ENCODE peak calls at places on chromosomes 16 and 17, in four cellular contexts. G, I, W and V are unnamed samples.

GRCh38 chr17:39975801-39976200 is 4.8 kb upstream of the PSMD3 start:
- DNase-seq in G (no peak), I (no peak), W (no peak), V (no peak)

GRCh38 chr17:29115906-29116651 is 64.1 kb downstream of the MYO18A start:
- DNase-seq in G (no peak), I (peak; percentile 78), W (peak; percentile 40), V (no peak)

GRCh38 chr17:59618894-59619312 is 792 bp upstream of the CLTC start:
- DNase-seq in G (no peak), I (no peak), W (no peak), V (no peak)

GRCh38 chr17:67067571-67068517 is 23.5 kb downstream of the CACNG1 start:
- DNase-seq in G (no peak), I (no peak), W (no peak), V (no peak)

GRCh38 chr17:17313350-17313991 is 10.3 kb downstream of the NT5M start:
- DNase-seq in G (no peak), I (peak; percentile 71), W (peak; percentile 65), V (peak; percentile 70)

GRCh38 chr16:23321206-23321875 is 19.2 kb downstream of the SCNN1B start:
- DNase-seq in G (no peak), I (no peak), W (no peak), V (no peak)

GRCh38 chr16:54048994-54049929 is 237.3 kb downstream of the IRX3 start:
- DNase-seq in G (no peak), I (no peak), W (no peak), V (no peak)

GRCh38 chr17:15909481-15909991 is 35.4 kb upstream of the ADORA2B start:
- DNase-seq in G (peak; percentile 74), I (peak; percentile 82), W (no peak), V (no peak)

GRCh38 chr16:230949-231348 is 1.7 kb upstream of the LUC7L start:
- DNase-seq in G (no peak), I (no peak), W (no peak), V (no peak)

GRCh38 chr16:57372372-57373116 is at the start of gene CX3CL1:
- DNase-seq in G (peak; percentile 76), I (no peak), W (no peak), V (peak; percentile 76)

GRCh38 chr17:76816590-76817135 is 51.5 kb upstream of the MGAT5B start:
- DNase-seq in G (no peak), I (peak; percentile 75), W (peak; percentile 45), V (peak; percentile 31)

GRCh38 chr16:88700322-88700635 is 5.9 kb downstream of the RNF166 start:
- DNase-seq in G (no peak), I (no peak), W (no peak), V (no peak)

GRCh38 chr17:7579001-7579838 is at the start of gene CD68:
- DNase-seq in G (peak; percentile 71), I (peak; percentile 88), W (peak; percentile 85), V (peak; percentile 85)

GRCh38 chr17:60353773-60354172 is 38.2 kb downstream of the USP32 start:
- DNase-seq in G (no peak), I (no peak), W (no peak), V (no peak)

GRCh38 chr16:85632709-85633437 is 19.8 kb downstream of the GSE1 start:
- DNase-seq in G (no peak), I (no peak), W (no peak), V (no peak)

GRCh38 chr16:65410801-65411200 is 288.9 kb upstream of the CDH11 start:
- DNase-seq in G (no peak), I (no peak), W (no peak), V (no peak)

GRCh38 chr16:21145738-21146137 is 4.9 kb downstream of the DNAH3 start:
- DNase-seq in G (no peak), I (no peak), W (no peak), V (no peak)

GRCh38 chr17:55641559-55642160 is 81.0 kb downstream of the TMEM100 start:
- DNase-seq in G (peak; percentile 74), I (peak; percentile 73), W (peak; percentile 74), V (peak; percentile 57)

GRCh38 chr17:38890410-38890746 is 20.5 kb downstream of the LASP1 start:
- DNase-seq in G (no peak), I (no peak), W (no peak), V (no peak)

GRCh38 chr16:396605-397004 is 394 bp upstream of the NME4 start:
- DNase-seq in G (peak; percentile 68), I (peak; percentile 74), W (peak; percentile 75), V (peak; percentile 39)

GRCh38 chr16:87100306-87101058 is 216.7 kb downstream of the C16orf95 start:
- DNase-seq in G (no peak), I (no peak), W (no peak), V (no peak)

GRCh38 chr16:49261930-49262329 is 19.7 kb downstream of the CBLN1 start:
- DNase-seq in G (no peak), I (no peak), W (no peak), V (no peak)

GRCh38 chr16:87764600-87765472 is 950 bp downstream of the KLHDC4 start:
- DNase-seq in G (no peak), I (no peak), W (no peak), V (no peak)

GRCh38 chr16:82874251-82874650 is 247.5 kb downstream of the CDH13 start:
- DNase-seq in G (no peak), I (no peak), W (no peak), V (no peak)

GRCh38 chr17:83012873-83013778 is 66.3 kb upstream of the METRNL start:
- DNase-seq in G (no peak), I (no peak), W (no peak), V (no peak)

GRCh38 chr17:46772879-46773620 is 45.4 kb downstream of the WNT3 start:
- DNase-seq in G (no peak), I (no peak), W (no peak), V (no peak)

GRCh38 chr17:44971776-44972483 is 3.8 kb upstream of the C1QL1 start:
- DNase-seq in G (no peak), I (no peak), W (no peak), V (no peak)

GRCh38 chr16:55274391-55274790 is 49.6 kb upstream of the IRX6 start:
- DNase-seq in G (no peak), I (no peak), W (no peak), V (no peak)

GRCh38 chr17:13352747-13353415 is 248.8 kb downstream of the HS3ST3A1 start:
- DNase-seq in G (no peak), I (no peak), W (no peak), V (no peak)

DNA sequence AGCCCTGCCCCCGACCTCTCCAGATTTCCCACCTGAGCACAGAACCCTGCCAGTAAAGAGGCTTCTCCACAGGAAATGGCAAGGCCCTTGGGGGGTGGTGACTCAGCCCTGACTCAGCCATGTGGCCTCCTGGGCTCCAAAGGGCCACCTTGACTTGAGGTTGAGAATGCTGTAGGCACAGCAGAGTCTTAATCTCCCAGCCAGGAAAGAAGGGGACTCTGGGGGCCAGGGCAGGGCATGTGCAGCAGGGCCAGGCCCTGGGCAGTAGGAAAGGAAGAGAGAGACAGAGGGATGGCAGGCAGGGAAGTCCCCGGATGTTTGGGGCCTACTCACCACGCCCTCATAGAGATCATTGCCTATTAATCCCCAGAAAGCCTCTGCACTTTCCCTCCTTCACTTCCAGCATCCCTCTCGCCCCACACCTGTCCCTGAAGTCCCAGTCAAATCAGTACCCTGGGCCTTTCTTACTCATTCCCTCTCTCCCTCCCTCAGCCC is 4.8 kb upstream of the ITGA3 start:
- DNase-seq in G (no peak), I (peak; percentile 93), W (peak; percentile 84), V (no peak)
- H3K27ac ChIP-seq in G (no peak overlapping the region), I (peak overlapping the region; percentile 97), W (no peak overlapping the region), V (no peak overlapping the region)

DNA sequence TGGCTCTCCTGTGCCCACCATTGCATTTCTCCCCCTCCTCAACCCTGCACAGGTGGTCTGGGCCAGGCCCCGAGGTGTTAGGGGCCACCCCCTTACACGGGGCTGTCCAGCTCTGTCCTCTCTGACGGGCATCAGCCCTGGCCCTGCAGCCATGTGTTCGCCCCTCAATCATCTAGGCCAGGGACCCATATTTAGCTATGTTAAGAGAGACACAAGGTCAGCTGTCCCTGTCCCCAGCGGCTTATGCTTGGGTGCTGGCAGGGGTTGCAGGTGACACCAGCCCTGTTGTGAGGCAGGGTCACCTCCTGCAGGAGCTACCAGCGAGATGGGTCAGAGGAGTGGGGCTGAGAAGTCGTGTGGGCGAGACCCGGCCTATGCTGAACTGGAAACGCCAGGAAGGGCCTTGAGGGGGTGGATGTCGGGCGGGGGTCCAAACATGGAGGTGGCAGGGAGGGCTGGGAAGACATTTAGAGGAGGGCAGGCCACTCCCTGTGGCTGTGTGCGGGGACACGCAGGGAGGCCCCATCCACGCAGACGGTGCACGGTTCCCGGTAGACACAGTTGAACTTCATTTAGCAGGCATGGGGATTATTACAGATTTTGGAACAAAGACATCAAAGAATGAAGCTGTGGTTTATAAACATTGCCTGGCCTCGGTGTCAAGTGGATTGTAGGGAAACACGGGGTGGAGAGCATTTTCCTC is 133.2 kb upstream of the CHMP6 start:
- DNase-seq in G (no peak), I (no peak), W (peak; percentile 19), V (no peak)
- H3K4me1 ChIP-seq in G (peaks cover 23% of the 10 kb centered on the region), I (peaks cover 43% of the 10 kb centered on the region), W (peaks cover 8% of the 10 kb centered on the region), V (peaks cover 29% of the 10 kb centered on the region)

GRCh38 chr17:20925091-20925490 is 117.7 kb downstream of the USP22 start:
- DNase-seq in G (no peak), I (no peak), W (no peak), V (no peak)

GRCh38 chr17:20930065-20930760 is 112.6 kb downstream of the USP22 start:
- DNase-seq in G (no peak), I (no peak), W (no peak), V (no peak)

GRCh38 chr17:20926532-20926931 is 116.3 kb downstream of the USP22 start:
- DNase-seq in G (no peak), I (no peak), W (no peak), V (no peak)

GRCh38 chr17:20925954-20926353 is 116.9 kb downstream of the USP22 start:
- DNase-seq in G (no peak), I (no peak), W (no peak), V (no peak)

DNA sequence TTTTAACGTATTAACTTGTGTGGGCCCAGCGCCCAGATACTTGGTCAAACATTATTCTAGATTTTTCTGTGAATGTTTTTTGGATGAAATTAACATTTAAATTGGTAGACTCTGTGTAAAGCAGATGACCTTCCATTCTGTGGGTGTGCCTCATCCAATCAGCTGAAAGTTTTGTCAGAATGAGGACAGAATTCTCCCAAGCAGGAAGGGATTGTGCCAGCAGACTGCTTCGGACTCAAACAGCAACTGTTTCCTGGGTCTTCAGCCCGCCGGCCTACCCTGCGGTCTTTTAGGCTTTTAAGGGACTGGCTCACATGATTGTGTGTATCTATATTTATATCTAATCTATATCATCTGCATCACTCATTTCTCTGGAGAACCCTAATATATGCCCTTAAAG is 115.2 kb downstream of the USP22 start:
- DNase-seq in G (peak; percentile 46), I (no peak), W (no peak), V (no peak)
- TF ChIP-seq CTCF in G (no peak), I (no peak), W (no peak), V (no peak)

GRCh38 chr16:30121741-30122620 is 1.0 kb downstream of the MAPK3 start:
- DNase-seq in G (peak; percentile 89), I (no peak), W (peak; percentile 68), V (peak; percentile 48)
- H3K27ac ChIP-seq in G (peak overlapping the region; percentile 99), I (peak overlapping the region; percentile 92), W (peak overlapping the region; percentile 87), V (peak overlapping the region; percentile 94)

GRCh38 chr17:49987681-49988441 is 7.2 kb downstream of the DLX3 start:
- DNase-seq in G (no peak), I (peak; percentile 59), W (no peak), V (no peak)
- H3K4me1 ChIP-seq in G (peaks cover 4% of the 10 kb centered on the region), I (peaks cover 12% of the 10 kb centered on the region), W (no peaks in the 10 kb centered on the region), V (no peaks in the 10 kb centered on the region)

DNA sequence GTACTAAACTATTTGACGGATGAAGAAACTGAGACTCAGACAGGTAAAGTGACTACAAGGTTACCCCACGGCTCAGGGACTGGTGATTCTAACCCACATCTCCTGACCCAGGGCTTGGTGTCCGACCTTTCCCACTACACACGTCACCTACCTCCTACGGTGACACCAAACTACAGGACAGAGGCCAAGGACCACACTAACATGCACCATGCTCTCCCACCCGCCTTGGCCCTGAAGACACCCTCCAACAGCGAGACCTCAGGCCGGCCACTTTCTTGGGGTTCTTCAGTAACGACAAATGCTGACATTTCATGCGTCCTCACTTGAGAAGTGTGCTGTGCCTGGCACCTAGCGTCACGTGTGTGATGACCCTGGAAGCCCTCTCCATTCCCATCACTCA is 6.4 kb downstream of the KNOP1 start:
- DNase-seq in G (no peak), I (no peak), W (no peak), V (no peak)
- TF ChIP-seq CTCF in G (no peak), I (no peak), W (no peak), V (no peak)